ENCODE peak calls at places on chromosome 10, in eight cellular contexts. W, J, R, D, H, F, V and O are unnamed samples.
A peak's percentile ranks its signal among the peaks of the same experiment; 100 is the strongest.

GRCh38 chr10:69994262-69994661 is 58.4 kb upstream of the MACROH2A2 start:
- DNase-seq in W (no peak), J (no peak), R (no peak), D (no peak), H (no peak), F (peak; percentile 40), V (no peak), O (no peak)

GRCh38 chr10:71920540-71921318 is 43.5 kb upstream of the CHST3 start:
- DNase-seq in W (no peak), J (no peak), R (no peak), D (no peak), H (no peak), F (peak; percentile 58), V (no peak), O (no peak)

GRCh38 chr10:89129850-89130396 is 77.2 kb downstream of the CH25H start:
- DNase-seq in W (no peak), J (no peak), R (no peak), D (no peak), H (no peak), F (peak; percentile 28), V (peak; percentile 58), O (no peak)

GRCh38 chr10:22228943-22229755 is 11.3 kb upstream of the EBLN1 start:
- DNase-seq in W (peak; percentile 94), J (peak; percentile 75), R (peak; percentile 93), D (peak; percentile 95), H (peak; percentile 95), F (peak; percentile 87), V (peak; percentile 85), O (peak; percentile 78)

GRCh38 chr10:57420881-57421280 is 846.8 kb downstream of the IPMK start:
- DNase-seq in W (no peak), J (no peak), R (no peak), D (no peak), H (no peak), F (no peak), V (no peak), O (no peak)

GRCh38 chr10:61721431-61721830 is 58.7 kb downstream of the CABCOCO1 start:
- DNase-seq in W (no peak), J (no peak), R (no peak), D (no peak), H (no peak), F (no peak), V (no peak), O (no peak)

GRCh38 chr10:74332398-74332797 is 181.4 kb downstream of the ADK start:
- DNase-seq in W (no peak), J (no peak), R (no peak), D (no peak), H (no peak), F (no peak), V (no peak), O (no peak)

GRCh38 chr10:44781131-44781530 is 130.0 kb upstream of the TMEM72 start:
- DNase-seq in W (no peak), J (no peak), R (no peak), D (no peak), H (no peak), F (no peak), V (no peak), O (no peak)

GRCh38 chr10:102682981-102683380 is 31.2 kb downstream of the ARL3 start:
- DNase-seq in W (no peak), J (no peak), R (no peak), D (no peak), H (no peak), F (no peak), V (no peak), O (no peak)

GRCh38 chr10:50552308-50552707 is 71.4 kb downstream of the SGMS1 start:
- DNase-seq in W (no peak), J (no peak), R (no peak), D (no peak), H (no peak), F (no peak), V (no peak), O (peak; percentile 94)

GRCh38 chr10:77319557-77319956 is 318.1 kb downstream of the KCNMA1 start:
- DNase-seq in W (no peak), J (no peak), R (no peak), D (no peak), H (no peak), F (no peak), V (no peak), O (no peak)

GRCh38 chr10:28312572-28312971 is 9.7 kb upstream of the MPP7 start:
- DNase-seq in W (no peak), J (no peak), R (no peak), D (no peak), H (no peak), F (no peak), V (no peak), O (no peak)

GRCh38 chr10:117663750-117664149 is 121.2 kb downstream of the EMX2 start:
- DNase-seq in W (no peak), J (no peak), R (no peak), D (no peak), H (no peak), F (no peak), V (no peak), O (no peak)

GRCh38 chr10:80473692-80474596 is 19.8 kb downstream of the TSPAN14 start:
- DNase-seq in W (no peak), J (no peak), R (no peak), D (no peak), H (no peak), F (no peak), V (no peak), O (no peak)

GRCh38 chr10:8758029-8758428 is 703.5 kb downstream of the GATA3 start:
- DNase-seq in W (no peak), J (no peak), R (no peak), D (no peak), H (no peak), F (no peak), V (no peak), O (no peak)

GRCh38 chr10:117134084-117135025 is 3.7 kb downstream of the VAX1 start:
- DNase-seq in W (no peak), J (no peak), R (no peak), D (peak; percentile 73), H (no peak), F (no peak), V (no peak), O (no peak)

GRCh38 chr10:119531067-119531466 is 11.5 kb downstream of the RGS10 start:
- DNase-seq in W (no peak), J (no peak), R (no peak), D (no peak), H (no peak), F (no peak), V (no peak), O (peak; percentile 52)

DNA sequence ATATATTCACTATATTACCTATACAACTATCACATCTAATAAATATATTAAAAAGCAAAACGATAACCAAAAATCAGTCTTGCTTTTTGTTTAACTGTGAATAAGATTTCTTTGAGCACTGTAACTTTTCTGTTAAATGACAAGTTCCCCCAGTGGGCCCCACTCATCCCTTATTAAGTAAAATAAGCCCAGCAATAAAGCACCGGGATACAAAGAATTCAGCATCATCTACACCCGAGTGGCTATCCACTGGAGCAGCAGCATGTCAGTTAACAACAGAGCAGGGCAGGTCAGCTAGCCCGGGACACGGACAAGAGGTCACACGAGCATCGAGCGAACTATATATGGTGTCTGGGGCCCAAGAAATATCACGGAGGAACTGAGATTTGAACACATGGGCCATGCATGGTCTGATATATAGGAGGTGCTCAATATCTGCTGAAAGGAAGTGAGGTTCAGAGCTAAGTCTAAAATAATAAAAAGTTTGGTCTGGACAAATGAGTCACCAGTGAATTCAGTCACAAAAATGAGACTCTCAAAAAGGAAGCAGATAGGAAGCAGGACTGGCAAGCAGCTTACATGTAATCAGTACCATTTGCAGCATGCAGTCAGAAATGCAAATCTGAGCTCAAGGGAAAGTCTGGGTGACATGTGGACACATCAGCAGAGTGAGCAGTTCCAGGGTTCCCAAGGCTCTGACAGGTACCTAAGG is 4.1 kb downstream of the ERCC6 start:
- DNase-seq in W (no peak), J (no peak), R (no peak), D (no peak), H (no peak), F (no peak), V (no peak), O (no peak)
- H3K4me3 ChIP-seq in W (no peak overlapping the region), J (no peak overlapping the region), R (no peak overlapping the region), D (no peak overlapping the region), H (no peak overlapping the region), F (no peak overlapping the region), V (no peak overlapping the region), O (no peak overlapping the region)

DNA sequence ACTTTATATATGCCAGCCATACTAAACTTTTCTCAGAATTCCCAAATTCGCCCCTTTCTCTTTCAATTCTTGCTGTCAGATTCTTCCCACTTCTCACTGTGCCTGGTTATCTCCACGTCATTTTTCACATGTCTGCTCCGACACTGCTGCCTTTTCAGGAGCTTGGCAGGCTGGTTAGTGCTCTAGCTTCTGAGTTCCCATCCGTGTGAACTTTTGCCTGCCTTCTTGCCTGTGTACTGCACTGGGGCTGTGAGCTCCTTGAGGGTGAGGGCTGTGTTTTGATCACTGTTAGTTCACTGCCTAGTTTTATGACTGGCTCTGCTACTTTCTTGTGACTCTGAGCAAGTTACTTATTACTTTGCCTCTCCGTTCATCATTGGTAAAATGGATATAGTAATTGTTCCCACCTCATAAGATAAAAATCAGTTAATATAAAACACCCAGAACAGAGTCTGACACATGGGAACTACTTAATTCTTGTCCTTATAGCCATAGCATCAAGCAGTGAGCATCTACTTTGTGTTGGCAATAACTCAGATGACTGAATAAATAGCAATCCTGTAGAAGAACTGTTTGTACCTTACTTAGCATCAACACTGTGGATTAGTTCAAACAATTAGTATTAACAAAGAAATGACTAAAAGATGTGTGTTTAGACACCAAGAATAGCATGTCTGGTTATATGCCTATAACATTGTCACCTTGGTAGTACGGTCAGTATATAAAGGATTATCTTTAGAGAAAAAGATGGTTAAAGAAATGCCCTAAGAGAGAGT is 5.5 kb downstream of the GSTO1 start:
- DNase-seq in W (no peak), J (no peak), R (no peak), D (no peak), H (no peak), F (no peak), V (no peak), O (no peak)
- H3K4me3 ChIP-seq in W (no peak overlapping the region), J (no peak overlapping the region), R (no peak overlapping the region), D (no peak overlapping the region), H (peak overlapping the region; percentile 6), F (no peak overlapping the region), V (no peak overlapping the region), O (no peak overlapping the region)

GRCh38 chr10:34539533-34540315 is 275.4 kb downstream of the PARD3 start:
- DNase-seq in W (no peak), J (no peak), R (no peak), D (no peak), H (no peak), F (peak; percentile 24), V (no peak), O (no peak)
- H3K4me3 ChIP-seq in W (peak overlapping the region; percentile 11), J (no peak overlapping the region), R (peak overlapping the region; percentile 3), D (no peak overlapping the region), H (peak overlapping the region; percentile 28), F (no peak overlapping the region), V (peak overlapping the region; percentile 47), O (peak overlapping the region; percentile 25)

DNA sequence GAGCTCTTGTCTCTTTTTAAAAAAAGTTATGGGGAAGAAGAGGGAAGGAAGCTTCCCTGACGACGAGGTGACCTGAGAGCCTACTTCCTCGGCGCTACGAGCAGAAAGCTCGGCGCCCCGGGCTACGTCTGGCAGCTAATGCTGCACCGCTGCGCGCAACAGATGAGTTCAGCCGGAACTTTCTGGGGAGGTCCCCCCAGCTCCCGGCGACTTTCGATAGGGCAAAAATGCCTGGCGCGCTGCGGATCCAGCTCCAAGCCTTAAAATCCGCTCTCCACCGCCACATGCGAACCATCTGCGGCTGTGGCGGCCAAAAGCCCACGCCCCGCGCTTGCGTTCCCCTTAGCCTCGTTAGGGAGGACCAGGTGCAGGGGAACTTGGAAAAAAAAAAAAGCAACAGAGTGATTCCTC is 620 bp downstream of the P4HA1 start:
- DNase-seq in W (peak; percentile 94), J (peak; percentile 55), R (peak; percentile 72), D (peak; percentile 75), H (peak; percentile 91), F (peak; percentile 73), V (peak; percentile 79), O (no peak)
- H3K4me3 ChIP-seq in W (peak overlapping the region; percentile 72), J (peak overlapping the region; percentile 92), R (peak overlapping the region; percentile 49), D (peak overlapping the region; percentile 89), H (peak overlapping the region; percentile 97), F (peak overlapping the region; percentile 67), V (peak overlapping the region; percentile 93), O (peak overlapping the region; percentile 90)